ENCODE peak calls at places on chromosomes 4 and X, in nine cellular contexts. One of them, this sample, is unnamed.

GRCh38 chrX:153789654-153790053 is 4.5 kb downstream of the IDH3G start:
- DNase-seq in epithelial cell of esophagus: no peak
- DNase-seq in WTC11: no peak
- DNase-seq in progenitor cell of endocrine pancreas: no peak
- DNase-seq in Peyer's patch: no peak
- DNase-seq in activated CD8-positive, alpha-beta T cell treated with anti-CD3 and anti-CD28 coated beads for 36 hours: no peak
- DNase-seq in AG04450: no peak
- DNase-seq in H9: no peak
- DNase-seq in BE2C: no peak
- DNase-seq in this sample: no peak

GRCh38 chrX:10904220-10904619 is 206.9 kb upstream of the HCCS start:
- DNase-seq in epithelial cell of esophagus: no peak
- DNase-seq in WTC11: no peak
- DNase-seq in progenitor cell of endocrine pancreas: no peak
- DNase-seq in Peyer's patch: no peak
- DNase-seq in activated CD8-positive, alpha-beta T cell treated with anti-CD3 and anti-CD28 coated beads for 36 hours: no peak
- DNase-seq in AG04450: no peak
- DNase-seq in H9: no peak
- DNase-seq in BE2C: no peak
- DNase-seq in this sample: no peak

GRCh38 chrX:3598046-3598605 is 115.3 kb downstream of the PRKX start:
- DNase-seq in epithelial cell of esophagus: peak
- DNase-seq in WTC11: no peak
- DNase-seq in progenitor cell of endocrine pancreas: no peak
- DNase-seq in Peyer's patch: no peak
- DNase-seq in activated CD8-positive, alpha-beta T cell treated with anti-CD3 and anti-CD28 coated beads for 36 hours: no peak
- DNase-seq in AG04450: no peak
- DNase-seq in H9: no peak
- DNase-seq in BE2C: no peak
- DNase-seq in this sample: no peak

GRCh38 chrX:109632906-109633504 is 8.0 kb upstream of the KCNE5 start:
- DNase-seq in epithelial cell of esophagus: peak
- DNase-seq in WTC11: peak
- DNase-seq in progenitor cell of endocrine pancreas: peak
- DNase-seq in Peyer's patch: no peak
- DNase-seq in activated CD8-positive, alpha-beta T cell treated with anti-CD3 and anti-CD28 coated beads for 36 hours: no peak
- DNase-seq in AG04450: no peak
- DNase-seq in H9: peak
- DNase-seq in BE2C: peak
- DNase-seq in this sample: peak

GRCh38 chr4:3689576-3690551 is 76.3 kb upstream of the ADRA2C start:
- DNase-seq in epithelial cell of esophagus: no peak
- DNase-seq in WTC11: peak
- DNase-seq in progenitor cell of endocrine pancreas: no peak
- DNase-seq in Peyer's patch: no peak
- DNase-seq in activated CD8-positive, alpha-beta T cell treated with anti-CD3 and anti-CD28 coated beads for 36 hours: no peak
- DNase-seq in AG04450: no peak
- DNase-seq in H9: no peak
- DNase-seq in BE2C: peak
- DNase-seq in this sample: no peak

GRCh38 chr4:40199999-40200880 is 3.4 kb downstream of the RHOH start:
- DNase-seq in epithelial cell of esophagus: no peak
- DNase-seq in WTC11: no peak
- DNase-seq in progenitor cell of endocrine pancreas: no peak
- DNase-seq in Peyer's patch: peak
- DNase-seq in activated CD8-positive, alpha-beta T cell treated with anti-CD3 and anti-CD28 coated beads for 36 hours: peak
- DNase-seq in AG04450: no peak
- DNase-seq in H9: no peak
- DNase-seq in BE2C: no peak
- DNase-seq in this sample: no peak

GRCh38 chrX:2320089-2320488 is 180.7 kb downstream of the DHRSX start:
- DNase-seq in epithelial cell of esophagus: no peak
- DNase-seq in WTC11: no peak
- DNase-seq in progenitor cell of endocrine pancreas: no peak
- DNase-seq in Peyer's patch: no peak
- DNase-seq in activated CD8-positive, alpha-beta T cell treated with anti-CD3 and anti-CD28 coated beads for 36 hours: no peak
- DNase-seq in AG04450: no peak
- DNase-seq in H9: no peak
- DNase-seq in BE2C: no peak
- DNase-seq in this sample: no peak

GRCh38 chr4:42923431-42923830 is 30.9 kb downstream of the GRXCR1 start:
- DNase-seq in epithelial cell of esophagus: no peak
- DNase-seq in WTC11: no peak
- DNase-seq in progenitor cell of endocrine pancreas: no peak
- DNase-seq in Peyer's patch: no peak
- DNase-seq in activated CD8-positive, alpha-beta T cell treated with anti-CD3 and anti-CD28 coated beads for 36 hours: no peak
- DNase-seq in AG04450: no peak
- DNase-seq in H9: no peak
- DNase-seq in BE2C: no peak
- DNase-seq in this sample: no peak

GRCh38 chr4:38283724-38284123 is 323.5 kb downstream of the PTTG2 start:
- DNase-seq in epithelial cell of esophagus: no peak
- DNase-seq in WTC11: no peak
- DNase-seq in progenitor cell of endocrine pancreas: no peak
- DNase-seq in Peyer's patch: no peak
- DNase-seq in activated CD8-positive, alpha-beta T cell treated with anti-CD3 and anti-CD28 coated beads for 36 hours: no peak
- DNase-seq in AG04450: no peak
- DNase-seq in H9: no peak
- DNase-seq in BE2C: no peak
- DNase-seq in this sample: no peak

GRCh38 chr4:87071401-87071800 is 136.6 kb downstream of the AFF1 start:
- DNase-seq in epithelial cell of esophagus: no peak
- DNase-seq in WTC11: no peak
- DNase-seq in progenitor cell of endocrine pancreas: no peak
- DNase-seq in Peyer's patch: no peak
- DNase-seq in activated CD8-positive, alpha-beta T cell treated with anti-CD3 and anti-CD28 coated beads for 36 hours: no peak
- DNase-seq in AG04450: no peak
- DNase-seq in H9: no peak
- DNase-seq in BE2C: peak
- DNase-seq in this sample: no peak

GRCh38 chr4:123846627-123847026 is 450.0 kb downstream of the SPRY1 start:
- DNase-seq in epithelial cell of esophagus: no peak
- DNase-seq in WTC11: no peak
- DNase-seq in progenitor cell of endocrine pancreas: no peak
- DNase-seq in Peyer's patch: no peak
- DNase-seq in activated CD8-positive, alpha-beta T cell treated with anti-CD3 and anti-CD28 coated beads for 36 hours: no peak
- DNase-seq in AG04450: no peak
- DNase-seq in H9: no peak
- DNase-seq in BE2C: no peak
- DNase-seq in this sample: no peak

GRCh38 chr4:67918428-67918827 is 34.6 kb upstream of the TMPRSS11D start:
- DNase-seq in epithelial cell of esophagus: peak
- DNase-seq in WTC11: no peak
- DNase-seq in progenitor cell of endocrine pancreas: no peak
- DNase-seq in Peyer's patch: no peak
- DNase-seq in activated CD8-positive, alpha-beta T cell treated with anti-CD3 and anti-CD28 coated beads for 36 hours: no peak
- DNase-seq in AG04450: no peak
- DNase-seq in H9: no peak
- DNase-seq in BE2C: no peak
- DNase-seq in this sample: no peak

GRCh38 chr4:174713181-174713580 is 115.9 kb downstream of the GLRA3 start:
- DNase-seq in epithelial cell of esophagus: peak
- DNase-seq in WTC11: no peak
- DNase-seq in progenitor cell of endocrine pancreas: no peak
- DNase-seq in Peyer's patch: no peak
- DNase-seq in activated CD8-positive, alpha-beta T cell treated with anti-CD3 and anti-CD28 coated beads for 36 hours: no peak
- DNase-seq in AG04450: no peak
- DNase-seq in H9: no peak
- DNase-seq in BE2C: no peak
- DNase-seq in this sample: no peak

GRCh38 chr4:153205028-153205648 is 895 bp downstream of the TRIM2 start:
- DNase-seq in epithelial cell of esophagus: no peak
- DNase-seq in WTC11: no peak
- DNase-seq in progenitor cell of endocrine pancreas: no peak
- DNase-seq in Peyer's patch: no peak
- DNase-seq in activated CD8-positive, alpha-beta T cell treated with anti-CD3 and anti-CD28 coated beads for 36 hours: peak
- DNase-seq in AG04450: no peak
- DNase-seq in H9: peak
- DNase-seq in BE2C: no peak
- DNase-seq in this sample: peak

GRCh38 chr4:16827762-16828724 is 70.4 kb downstream of the LDB2 start:
- DNase-seq in epithelial cell of esophagus: no peak
- DNase-seq in WTC11: no peak
- DNase-seq in progenitor cell of endocrine pancreas: no peak
- DNase-seq in Peyer's patch: no peak
- DNase-seq in activated CD8-positive, alpha-beta T cell treated with anti-CD3 and anti-CD28 coated beads for 36 hours: no peak
- DNase-seq in AG04450: no peak
- DNase-seq in H9: no peak
- DNase-seq in BE2C: peak
- DNase-seq in this sample: no peak

GRCh38 chrX:151543706-151544105 is 19.8 kb upstream of the PASD1 start:
- DNase-seq in epithelial cell of esophagus: peak
- DNase-seq in WTC11: no peak
- DNase-seq in progenitor cell of endocrine pancreas: no peak
- DNase-seq in Peyer's patch: no peak
- DNase-seq in activated CD8-positive, alpha-beta T cell treated with anti-CD3 and anti-CD28 coated beads for 36 hours: peak
- DNase-seq in AG04450: no peak
- DNase-seq in H9: peak
- DNase-seq in BE2C: no peak
- DNase-seq in this sample: no peak

GRCh38 chr4:18106620-18107019 is 85.1 kb upstream of the LCORL start:
- DNase-seq in epithelial cell of esophagus: peak
- DNase-seq in WTC11: no peak
- DNase-seq in progenitor cell of endocrine pancreas: no peak
- DNase-seq in Peyer's patch: no peak
- DNase-seq in activated CD8-positive, alpha-beta T cell treated with anti-CD3 and anti-CD28 coated beads for 36 hours: no peak
- DNase-seq in AG04450: no peak
- DNase-seq in H9: no peak
- DNase-seq in BE2C: peak
- DNase-seq in this sample: no peak
- TF ChIP-seq CTCF in epithelial cell of esophagus: no peak
- TF ChIP-seq CTCF in WTC11: no peak
- TF ChIP-seq CTCF in progenitor cell of endocrine pancreas: no peak
- TF ChIP-seq CTCF in Peyer's patch: no peak
- TF ChIP-seq CTCF in activated CD8-positive, alpha-beta T cell treated with anti-CD3 and anti-CD28 coated beads for 36 hours: no peak
- TF ChIP-seq CTCF in AG04450: no peak
- TF ChIP-seq CTCF in H9: no peak
- TF ChIP-seq CTCF in BE2C: no peak
- TF ChIP-seq CTCF in this sample: no peak

DNA sequence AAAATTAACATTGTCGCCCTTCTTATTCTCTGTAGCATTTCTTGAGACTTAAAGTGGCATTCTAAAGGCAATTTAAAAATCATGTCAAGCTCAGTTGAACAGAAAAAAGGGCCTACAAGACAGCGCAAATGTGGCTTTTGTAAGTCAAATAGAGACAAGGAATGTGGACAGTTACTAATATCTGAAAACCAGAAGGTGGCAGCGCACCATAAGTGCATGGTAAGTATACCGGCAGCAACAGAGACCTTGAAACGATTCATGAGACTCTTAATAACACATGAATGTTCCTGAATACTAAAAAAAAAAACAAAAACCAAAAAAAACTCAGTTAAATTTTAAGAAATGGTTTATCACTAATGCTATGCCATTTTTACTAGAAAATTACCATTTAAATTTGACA is 82.4 kb upstream of the HPRT1 start:
- DNase-seq in epithelial cell of esophagus: peak
- DNase-seq in WTC11: no peak
- DNase-seq in progenitor cell of endocrine pancreas: no peak
- DNase-seq in Peyer's patch: peak
- DNase-seq in activated CD8-positive, alpha-beta T cell treated with anti-CD3 and anti-CD28 coated beads for 36 hours: peak
- DNase-seq in AG04450: no peak
- DNase-seq in H9: no peak
- DNase-seq in BE2C: peak
- DNase-seq in this sample: peak
- TF ChIP-seq CTCF in epithelial cell of esophagus: peak
- TF ChIP-seq CTCF in WTC11: no peak
- TF ChIP-seq CTCF in progenitor cell of endocrine pancreas: no peak
- TF ChIP-seq CTCF in Peyer's patch: peak
- TF ChIP-seq CTCF in activated CD8-positive, alpha-beta T cell treated with anti-CD3 and anti-CD28 coated beads for 36 hours: no peak
- TF ChIP-seq CTCF in AG04450: peak
- TF ChIP-seq CTCF in H9: peak
- TF ChIP-seq CTCF in BE2C: peak
- TF ChIP-seq CTCF in this sample: no peak

DNA sequence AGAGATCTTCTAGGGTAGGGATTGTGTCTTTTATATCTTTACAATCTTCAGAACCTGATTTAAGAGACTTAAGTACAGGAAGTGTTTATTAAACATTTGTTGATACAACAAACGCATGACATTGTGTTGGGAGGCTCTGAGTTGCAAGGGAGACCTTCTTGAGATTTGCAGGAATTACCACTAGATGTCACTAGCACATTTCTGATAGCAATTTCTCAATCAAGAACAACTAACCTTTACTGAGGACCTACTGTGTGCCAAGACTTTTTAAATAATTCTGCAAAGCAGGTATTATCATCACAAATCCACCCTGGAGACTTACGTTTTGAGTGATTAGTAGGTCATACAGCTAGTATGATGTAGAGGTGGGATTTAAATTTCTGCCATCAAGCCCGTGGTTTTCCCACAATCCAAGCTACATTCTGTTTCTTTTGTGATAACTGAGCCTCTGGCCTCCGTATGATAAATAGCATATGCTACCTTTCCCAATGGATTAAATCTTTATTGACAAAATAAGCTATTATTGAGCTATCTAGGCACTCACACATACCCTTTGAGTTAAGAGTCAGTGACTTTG is 986.0 kb downstream of the CCSER1 start:
- DNase-seq in epithelial cell of esophagus: peak
- DNase-seq in WTC11: no peak
- DNase-seq in progenitor cell of endocrine pancreas: no peak
- DNase-seq in Peyer's patch: no peak
- DNase-seq in activated CD8-positive, alpha-beta T cell treated with anti-CD3 and anti-CD28 coated beads for 36 hours: no peak
- DNase-seq in AG04450: no peak
- DNase-seq in H9: no peak
- DNase-seq in BE2C: no peak
- DNase-seq in this sample: no peak
- TF ChIP-seq CTCF in epithelial cell of esophagus: peak
- TF ChIP-seq CTCF in WTC11: peak
- TF ChIP-seq CTCF in progenitor cell of endocrine pancreas: peak
- TF ChIP-seq CTCF in Peyer's patch: peak
- TF ChIP-seq CTCF in activated CD8-positive, alpha-beta T cell treated with anti-CD3 and anti-CD28 coated beads for 36 hours: peak
- TF ChIP-seq CTCF in AG04450: peak
- TF ChIP-seq CTCF in H9: peak
- TF ChIP-seq CTCF in BE2C: peak
- TF ChIP-seq CTCF in this sample: peak

DNA sequence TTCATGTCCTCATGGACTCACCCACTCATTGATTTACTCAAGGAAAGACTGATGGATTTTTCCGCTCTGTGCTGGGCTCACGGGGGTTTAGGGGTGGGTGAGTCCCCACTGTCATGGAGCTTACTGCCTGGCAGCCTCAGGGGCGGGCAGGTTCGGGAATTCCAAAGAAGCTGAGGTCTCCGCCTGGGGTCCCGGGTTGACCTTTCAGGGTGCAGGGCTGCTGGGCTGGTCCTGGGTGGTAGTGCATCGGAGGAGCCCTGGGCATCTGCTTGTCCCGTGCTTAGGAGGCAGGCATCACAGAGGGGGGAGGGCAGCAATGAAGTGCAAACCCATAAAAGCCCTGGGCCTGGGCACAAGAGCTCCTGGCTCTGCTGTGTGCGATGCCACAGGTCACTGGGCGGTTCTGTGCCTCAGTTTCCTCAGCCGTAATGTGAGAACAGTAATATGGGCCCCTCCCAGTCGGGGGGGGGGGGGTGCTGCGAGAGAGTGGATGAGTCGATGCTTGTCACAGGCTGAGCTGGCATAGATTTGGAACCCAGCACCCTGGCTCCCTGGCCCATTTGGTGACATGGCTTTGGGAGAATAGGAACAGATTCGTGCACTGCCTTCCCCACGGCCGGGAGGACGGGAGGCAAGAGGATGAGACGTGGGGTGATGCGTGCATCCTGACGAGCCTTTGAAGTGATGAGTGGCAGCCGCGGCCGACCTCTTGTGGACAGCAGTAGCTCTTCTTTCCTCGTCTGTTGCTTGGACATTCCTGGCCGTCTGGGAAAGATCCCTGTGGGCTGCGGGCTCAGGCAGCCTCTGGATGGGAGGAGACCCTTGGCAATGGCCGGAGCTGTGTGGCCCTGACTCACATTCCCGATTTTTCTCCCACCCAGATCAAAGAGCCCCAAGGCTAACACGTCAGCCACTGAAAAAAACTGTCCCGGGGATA is 42.0 kb downstream of the PSAPL1 start:
- DNase-seq in epithelial cell of esophagus: no peak
- DNase-seq in WTC11: no peak
- DNase-seq in progenitor cell of endocrine pancreas: no peak
- DNase-seq in Peyer's patch: no peak
- DNase-seq in activated CD8-positive, alpha-beta T cell treated with anti-CD3 and anti-CD28 coated beads for 36 hours: no peak
- DNase-seq in AG04450: no peak
- DNase-seq in H9: peak
- DNase-seq in BE2C: no peak
- DNase-seq in this sample: peak
- TF ChIP-seq CTCF in epithelial cell of esophagus: no peak
- TF ChIP-seq CTCF in WTC11: no peak
- TF ChIP-seq CTCF in progenitor cell of endocrine pancreas: no peak
- TF ChIP-seq CTCF in Peyer's patch: no peak
- TF ChIP-seq CTCF in activated CD8-positive, alpha-beta T cell treated with anti-CD3 and anti-CD28 coated beads for 36 hours: no peak
- TF ChIP-seq CTCF in AG04450: no peak
- TF ChIP-seq CTCF in H9: no peak
- TF ChIP-seq CTCF in BE2C: no peak
- TF ChIP-seq CTCF in this sample: no peak

This sample was measured in nephron progenitor cell.